ENCODE peak calls at places on chromosomes 4 and X, in seven cellular contexts. G is kidney; E is breast epithelium; P is NCI-H460; K is stimulated activated effector memory CD8-positive, alpha-beta T cell treated with anti-CD3 and anti-CD28 coated beads, Interleukin-12 subunit alpha, Interleukin-12 subunit beta, amount 100 ng/mL, for 72 hours; L is A172; D is brain microvascular endothelial cell. B is an unnamed sample.

GRCh38 chr4:155787113-155787710 is 28.4 kb downstream of the GUCY1B1 start:
- DNase-seq in G (no peak), E (no peak), D (peak), L (peak), P (peak), K (no peak), B (peak)

GRCh38 chr4:156970501-156971167 is 965 bp downstream of the PDGFC start:
- DNase-seq in E (peak), K (no peak), G (peak), L (peak), P (no peak), D (no peak), B (peak)

GRCh38 chrX:46582325-46582724 is 8.8 kb downstream of the CHST7 start:
- DNase-seq in L (peak), P (no peak), G (no peak), D (no peak), K (no peak), E (no peak), B (no peak)

GRCh38 chrX:15143050-15143824 is 126.6 kb downstream of the ASB9 start:
- DNase-seq in D (peak), G (no peak), K (peak), P (peak), L (peak), E (peak), B (peak)

GRCh38 chr4:100936676-100937390 is 410.5 kb downstream of the PPP3CA start:
- DNase-seq in D (no peak), G (no peak), P (no peak), K (no peak), L (no peak), E (no peak), B (no peak)

GRCh38 chrX:23228950-23229448 is 105.7 kb upstream of the PTCHD1 start:
- DNase-seq in E (no peak), P (peak), D (no peak), G (no peak), L (no peak), K (no peak), B (no peak)

GRCh38 chr4:25258980-25259578 is 25.2 kb downstream of the PI4K2B start:
- DNase-seq in P (no peak), K (no peak), E (no peak), G (no peak), D (peak), L (peak), B (no peak)

GRCh38 chrX:101071585-101071984 is 7.1 kb upstream of the TMEM35A start:
- DNase-seq in K (no peak), P (no peak), G (no peak), D (no peak), E (no peak), L (no peak), B (no peak)

GRCh38 chr4:48578132-48578964 is 88.3 kb downstream of the ZAR1 start:
- DNase-seq in G (no peak), D (peak), L (peak), E (peak), K (no peak), P (peak), B (peak)

GRCh38 chr4:19327364-19327763 is 924.3 kb upstream of the SLIT2 start:
- DNase-seq in D (peak), L (no peak), G (no peak), K (no peak), E (no peak), P (no peak), B (no peak)

GRCh38 chr4:56976283-56976877 is 1.0 kb downstream of the NOA1 start:
- DNase-seq in L (no peak), E (no peak), P (no peak), G (no peak), D (no peak), K (peak), B (peak)

GRCh38 chrX:48521353-48522243 is at the start of gene EBP:
- DNase-seq in P (peak), K (peak), L (peak), E (peak), D (peak), G (peak), B (peak)

GRCh38 chr4:76074468-76074867 is at the start of gene ART3:
- DNase-seq in E (no peak), P (no peak), L (no peak), D (no peak), K (no peak), G (no peak), B (no peak)

GRCh38 chr4:13266687-13267086 is 217.5 kb downstream of the RAB28 start:
- DNase-seq in E (no peak), L (no peak), P (no peak), D (no peak), K (no peak), G (no peak), B (no peak)

B was measured in HepG2.